ENCODE peak calls at places on chromosomes 3 and 15, in nine cellular contexts. One of them, this sample, is unnamed.
A peak's percentile ranks its signal among the peaks of the same experiment; 100 is the strongest.

GRCh38 chr15:81265944-81266775 is 57.8 kb downstream of the STARD5 start:
- DNase-seq in left colon: peak; percentile 69
- DNase-seq in neuronal stem cell: peak; percentile 78
- DNase-seq in activated B cell treated with CpG ODN at 0.5 μM for 24 hours: peak; percentile 64
- DNase-seq in upper lobe of right lung: peak; percentile 86
- DNase-seq in NCI-H1105: peak; percentile 68
- DNase-seq in Calu3: peak; percentile 89
- DNase-seq in DMS153: peak; percentile 27
- DNase-seq in HTR-8/SVneo: peak; percentile 74
- DNase-seq in this sample: peak; percentile 46

GRCh38 chr3:189557824-189558223 is 73.4 kb upstream of the TP63 start:
- DNase-seq in left colon: no peak
- DNase-seq in neuronal stem cell: no peak
- DNase-seq in activated B cell treated with CpG ODN at 0.5 μM for 24 hours: no peak
- DNase-seq in upper lobe of right lung: no peak
- DNase-seq in NCI-H1105: no peak
- DNase-seq in Calu3: no peak
- DNase-seq in DMS153: no peak
- DNase-seq in HTR-8/SVneo: no peak
- DNase-seq in this sample: no peak

GRCh38 chr15:57327985-57328471 is 48.3 kb upstream of the CGNL1 start:
- DNase-seq in left colon: no peak
- DNase-seq in neuronal stem cell: no peak
- DNase-seq in activated B cell treated with CpG ODN at 0.5 μM for 24 hours: no peak
- DNase-seq in upper lobe of right lung: no peak
- DNase-seq in NCI-H1105: no peak
- DNase-seq in Calu3: no peak
- DNase-seq in DMS153: no peak
- DNase-seq in HTR-8/SVneo: peak; percentile 73
- DNase-seq in this sample: no peak

GRCh38 chr3:150236683-150237082 is 171.4 kb upstream of the TSC22D2 start:
- DNase-seq in left colon: no peak
- DNase-seq in neuronal stem cell: no peak
- DNase-seq in activated B cell treated with CpG ODN at 0.5 μM for 24 hours: no peak
- DNase-seq in upper lobe of right lung: no peak
- DNase-seq in NCI-H1105: no peak
- DNase-seq in Calu3: no peak
- DNase-seq in DMS153: no peak
- DNase-seq in HTR-8/SVneo: no peak
- DNase-seq in this sample: no peak

GRCh38 chr3:32705232-32705631 is 20.2 kb downstream of the CNOT10 start:
- DNase-seq in left colon: no peak
- DNase-seq in neuronal stem cell: no peak
- DNase-seq in activated B cell treated with CpG ODN at 0.5 μM for 24 hours: no peak
- DNase-seq in upper lobe of right lung: no peak
- DNase-seq in NCI-H1105: no peak
- DNase-seq in Calu3: no peak
- DNase-seq in DMS153: no peak
- DNase-seq in HTR-8/SVneo: no peak
- DNase-seq in this sample: no peak

GRCh38 chr3:38990621-38991020 is 61.1 kb downstream of the SCN11A start:
- DNase-seq in left colon: no peak
- DNase-seq in neuronal stem cell: no peak
- DNase-seq in activated B cell treated with CpG ODN at 0.5 μM for 24 hours: no peak
- DNase-seq in upper lobe of right lung: no peak
- DNase-seq in NCI-H1105: no peak
- DNase-seq in Calu3: no peak
- DNase-seq in DMS153: no peak
- DNase-seq in HTR-8/SVneo: no peak
- DNase-seq in this sample: no peak

GRCh38 chr3:157104928-157105652 is 54.9 kb downstream of the CCNL1 start:
- DNase-seq in left colon: no peak
- DNase-seq in neuronal stem cell: no peak
- DNase-seq in activated B cell treated with CpG ODN at 0.5 μM for 24 hours: no peak
- DNase-seq in upper lobe of right lung: no peak
- DNase-seq in NCI-H1105: peak; percentile 49
- DNase-seq in Calu3: no peak
- DNase-seq in DMS153: peak; percentile 59
- DNase-seq in HTR-8/SVneo: no peak
- DNase-seq in this sample: no peak

GRCh38 chr3:100042577-100042981 is 71.7 kb downstream of the FILIP1L start:
- DNase-seq in left colon: no peak
- DNase-seq in neuronal stem cell: no peak
- DNase-seq in activated B cell treated with CpG ODN at 0.5 μM for 24 hours: no peak
- DNase-seq in upper lobe of right lung: no peak
- DNase-seq in NCI-H1105: no peak
- DNase-seq in Calu3: no peak
- DNase-seq in DMS153: no peak
- DNase-seq in HTR-8/SVneo: no peak
- DNase-seq in this sample: no peak

GRCh38 chr15:70466895-70467529 is 296.3 kb downstream of the UACA start:
- DNase-seq in left colon: no peak
- DNase-seq in neuronal stem cell: peak; percentile 27
- DNase-seq in activated B cell treated with CpG ODN at 0.5 μM for 24 hours: no peak
- DNase-seq in upper lobe of right lung: peak; percentile 74
- DNase-seq in NCI-H1105: peak; percentile 61
- DNase-seq in Calu3: peak; percentile 72
- DNase-seq in DMS153: peak; percentile 45
- DNase-seq in HTR-8/SVneo: peak; percentile 74
- DNase-seq in this sample: peak; percentile 62

GRCh38 chr3:473284-473800 is 276.8 kb downstream of the CHL1 start:
- DNase-seq in left colon: no peak
- DNase-seq in neuronal stem cell: no peak
- DNase-seq in activated B cell treated with CpG ODN at 0.5 μM for 24 hours: no peak
- DNase-seq in upper lobe of right lung: no peak
- DNase-seq in NCI-H1105: no peak
- DNase-seq in Calu3: no peak
- DNase-seq in DMS153: no peak
- DNase-seq in HTR-8/SVneo: no peak
- DNase-seq in this sample: no peak

GRCh38 chr15:66880380-66881155 is 178.5 kb downstream of the SMAD6 start:
- DNase-seq in left colon: no peak
- DNase-seq in neuronal stem cell: no peak
- DNase-seq in activated B cell treated with CpG ODN at 0.5 μM for 24 hours: no peak
- DNase-seq in upper lobe of right lung: no peak
- DNase-seq in NCI-H1105: no peak
- DNase-seq in Calu3: no peak
- DNase-seq in DMS153: no peak
- DNase-seq in HTR-8/SVneo: no peak
- DNase-seq in this sample: no peak

GRCh38 chr3:39138804-39139415 is 14.5 kb downstream of the CSRNP1 start:
- DNase-seq in left colon: no peak
- DNase-seq in neuronal stem cell: no peak
- DNase-seq in activated B cell treated with CpG ODN at 0.5 μM for 24 hours: no peak
- DNase-seq in upper lobe of right lung: no peak
- DNase-seq in NCI-H1105: no peak
- DNase-seq in Calu3: no peak
- DNase-seq in DMS153: no peak
- DNase-seq in HTR-8/SVneo: no peak
- DNase-seq in this sample: no peak

GRCh38 chr3:4633078-4634004 is 140.2 kb downstream of the ITPR1 start:
- DNase-seq in left colon: no peak
- DNase-seq in neuronal stem cell: peak; percentile 35
- DNase-seq in activated B cell treated with CpG ODN at 0.5 μM for 24 hours: no peak
- DNase-seq in upper lobe of right lung: no peak
- DNase-seq in NCI-H1105: peak; percentile 27
- DNase-seq in Calu3: peak; percentile 19
- DNase-seq in DMS153: no peak
- DNase-seq in HTR-8/SVneo: peak; percentile 65
- DNase-seq in this sample: peak; percentile 50

GRCh38 chr3:58173029-58173669 is 37.6 kb downstream of the DNASE1L3 start:
- DNase-seq in left colon: no peak
- DNase-seq in neuronal stem cell: no peak
- DNase-seq in activated B cell treated with CpG ODN at 0.5 μM for 24 hours: no peak
- DNase-seq in upper lobe of right lung: no peak
- DNase-seq in NCI-H1105: no peak
- DNase-seq in Calu3: no peak
- DNase-seq in DMS153: no peak
- DNase-seq in HTR-8/SVneo: no peak
- DNase-seq in this sample: no peak

GRCh38 chr3:111577798-111578685 is 17.1 kb downstream of the ZBED2 start:
- DNase-seq in left colon: no peak
- DNase-seq in neuronal stem cell: no peak
- DNase-seq in activated B cell treated with CpG ODN at 0.5 μM for 24 hours: no peak
- DNase-seq in upper lobe of right lung: no peak
- DNase-seq in NCI-H1105: no peak
- DNase-seq in Calu3: peak; percentile 32
- DNase-seq in DMS153: peak; percentile 26
- DNase-seq in HTR-8/SVneo: peak; percentile 70
- DNase-seq in this sample: peak; percentile 66

GRCh38 chr3:119700269-119700919 is 2.4 kb upstream of the CFAP91 start:
- DNase-seq in left colon: peak; percentile 46
- DNase-seq in neuronal stem cell: no peak
- DNase-seq in activated B cell treated with CpG ODN at 0.5 μM for 24 hours: no peak
- DNase-seq in upper lobe of right lung: no peak
- DNase-seq in NCI-H1105: no peak
- DNase-seq in Calu3: peak; percentile 33
- DNase-seq in DMS153: no peak
- DNase-seq in HTR-8/SVneo: no peak
- DNase-seq in this sample: peak; percentile 63

GRCh38 chr15:80404719-80405553 is 754 bp downstream of the ARNT2 start:
- DNase-seq in left colon: peak; percentile 28
- DNase-seq in neuronal stem cell: peak; percentile 48
- DNase-seq in activated B cell treated with CpG ODN at 0.5 μM for 24 hours: no peak
- DNase-seq in upper lobe of right lung: peak; percentile 68
- DNase-seq in NCI-H1105: no peak
- DNase-seq in Calu3: peak; percentile 6
- DNase-seq in DMS153: no peak
- DNase-seq in HTR-8/SVneo: peak; percentile 47
- DNase-seq in this sample: peak; percentile 41

GRCh38 chr3:136667081-136667480 is 85.1 kb downstream of the STAG1 start:
- DNase-seq in left colon: no peak
- DNase-seq in neuronal stem cell: no peak
- DNase-seq in activated B cell treated with CpG ODN at 0.5 μM for 24 hours: no peak
- DNase-seq in upper lobe of right lung: no peak
- DNase-seq in NCI-H1105: no peak
- DNase-seq in Calu3: no peak
- DNase-seq in DMS153: no peak
- DNase-seq in HTR-8/SVneo: no peak
- DNase-seq in this sample: no peak

GRCh38 chr3:160553829-160554228 is 11.5 kb downstream of the KPNA4 start:
- DNase-seq in left colon: no peak
- DNase-seq in neuronal stem cell: no peak
- DNase-seq in activated B cell treated with CpG ODN at 0.5 μM for 24 hours: no peak
- DNase-seq in upper lobe of right lung: no peak
- DNase-seq in NCI-H1105: no peak
- DNase-seq in Calu3: no peak
- DNase-seq in DMS153: no peak
- DNase-seq in HTR-8/SVneo: no peak
- DNase-seq in this sample: no peak

GRCh38 chr15:101088788-101089578 is 162.9 kb downstream of the CHSY1 start:
- DNase-seq in left colon: no peak
- DNase-seq in neuronal stem cell: peak; percentile 49
- DNase-seq in activated B cell treated with CpG ODN at 0.5 μM for 24 hours: peak; percentile 86
- DNase-seq in upper lobe of right lung: peak; percentile 89
- DNase-seq in NCI-H1105: peak; percentile 75
- DNase-seq in Calu3: peak; percentile 94
- DNase-seq in DMS153: no peak
- DNase-seq in HTR-8/SVneo: peak; percentile 74
- DNase-seq in this sample: peak; percentile 52

GRCh38 chr15:70447927-70448698 is 315.2 kb downstream of the UACA start:
- DNase-seq in left colon: no peak
- DNase-seq in neuronal stem cell: no peak
- DNase-seq in activated B cell treated with CpG ODN at 0.5 μM for 24 hours: no peak
- DNase-seq in upper lobe of right lung: no peak
- DNase-seq in NCI-H1105: peak; percentile 87
- DNase-seq in Calu3: no peak
- DNase-seq in DMS153: no peak
- DNase-seq in HTR-8/SVneo: no peak
- DNase-seq in this sample: no peak

This sample was measured in Caki2.